ENCODE peak calls at places on chromosomes 16 and 17, in five cellular contexts. One of them, this sample, is unnamed.

GRCh38 chr17:27353469-27354050 is 59.6 kb downstream of the WSB1 start:
- DNase-seq in upper lobe of right lung: peak; percentile 96
- DNase-seq in HFFc6: peak; percentile 88
- DNase-seq in activated CD4-positive, alpha-beta T cell treated with anti-CD3 and anti-CD28 coated beads, Interleukin-2, amount 50 U/mL, for 1 hour: peak; percentile 79
- DNase-seq in HEK293T: peak; percentile 89
- DNase-seq in this sample: peak; percentile 96

GRCh38 chr17:29867643-29868181 is 62.3 kb downstream of the SSH2 start:
- DNase-seq in HEK293T: no peak
- DNase-seq in HFFc6: no peak
- DNase-seq in upper lobe of right lung: no peak
- DNase-seq in activated CD4-positive, alpha-beta T cell treated with anti-CD3 and anti-CD28 coated beads, Interleukin-2, amount 50 U/mL, for 1 hour: no peak
- DNase-seq in this sample: no peak

GRCh38 chr16:68718596-68718995 is 18.5 kb upstream of the CDH1 start:
- DNase-seq in activated CD4-positive, alpha-beta T cell treated with anti-CD3 and anti-CD28 coated beads, Interleukin-2, amount 50 U/mL, for 1 hour: no peak
- DNase-seq in HEK293T: no peak
- DNase-seq in upper lobe of right lung: no peak
- DNase-seq in HFFc6: no peak
- DNase-seq in this sample: no peak

GRCh38 chr17:29962656-29963055 is 21.2 kb downstream of the EFCAB5 start:
- DNase-seq in upper lobe of right lung: no peak
- DNase-seq in HFFc6: no peak
- DNase-seq in activated CD4-positive, alpha-beta T cell treated with anti-CD3 and anti-CD28 coated beads, Interleukin-2, amount 50 U/mL, for 1 hour: no peak
- DNase-seq in HEK293T: no peak
- DNase-seq in this sample: no peak

GRCh38 chr17:74646231-74646630 is 22.7 kb upstream of the CD300E start:
- DNase-seq in activated CD4-positive, alpha-beta T cell treated with anti-CD3 and anti-CD28 coated beads, Interleukin-2, amount 50 U/mL, for 1 hour: no peak
- DNase-seq in HEK293T: no peak
- DNase-seq in upper lobe of right lung: no peak
- DNase-seq in HFFc6: no peak
- DNase-seq in this sample: peak; percentile 51

GRCh38 chr16:85296859-85297698 is 184.8 kb upstream of the CIBAR2 start:
- DNase-seq in HFFc6: peak; percentile 18
- DNase-seq in upper lobe of right lung: peak; percentile 80
- DNase-seq in HEK293T: peak; percentile 68
- DNase-seq in activated CD4-positive, alpha-beta T cell treated with anti-CD3 and anti-CD28 coated beads, Interleukin-2, amount 50 U/mL, for 1 hour: peak; percentile 57
- DNase-seq in this sample: peak; percentile 75

GRCh38 chr17:19312406-19312805 is 50.1 kb downstream of the B9D1 start:
- DNase-seq in upper lobe of right lung: no peak
- DNase-seq in activated CD4-positive, alpha-beta T cell treated with anti-CD3 and anti-CD28 coated beads, Interleukin-2, amount 50 U/mL, for 1 hour: no peak
- DNase-seq in HFFc6: no peak
- DNase-seq in HEK293T: no peak
- DNase-seq in this sample: no peak

GRCh38 chr16:66382171-66382965 is 15.9 kb downstream of the CDH5 start:
- DNase-seq in activated CD4-positive, alpha-beta T cell treated with anti-CD3 and anti-CD28 coated beads, Interleukin-2, amount 50 U/mL, for 1 hour: no peak
- DNase-seq in HEK293T: no peak
- DNase-seq in upper lobe of right lung: no peak
- DNase-seq in HFFc6: peak; percentile 80
- DNase-seq in this sample: peak; percentile 83

GRCh38 chr16:29790183-29790948 is at the start of gene KIF22:
- DNase-seq in upper lobe of right lung: peak; percentile 100
- DNase-seq in HEK293T: peak; percentile 99
- DNase-seq in HFFc6: peak; percentile 98
- DNase-seq in activated CD4-positive, alpha-beta T cell treated with anti-CD3 and anti-CD28 coated beads, Interleukin-2, amount 50 U/mL, for 1 hour: peak; percentile 100
- DNase-seq in this sample: peak; percentile 98

GRCh38 chr17:62876063-62876462 is 67.9 kb upstream of the MARCHF10 start:
- DNase-seq in activated CD4-positive, alpha-beta T cell treated with anti-CD3 and anti-CD28 coated beads, Interleukin-2, amount 50 U/mL, for 1 hour: no peak
- DNase-seq in upper lobe of right lung: no peak
- DNase-seq in HEK293T: no peak
- DNase-seq in HFFc6: no peak
- DNase-seq in this sample: no peak